ENCODE peak calls at places on chromosome 5, in eight cellular contexts. D is GM10248, Q is AG09309, W is foreskin fibroblast, E is kidney, O is astrocyte of the spinal cord, Y is neural progenitor cell, P is mucosa of descending colon. M is an unnamed sample.

GRCh38 chr5:72749362-72749997 is 67.0 kb upstream of the TNPO1 start:
- DNase-seq in D (no peak), E (no peak), P (no peak), W (no peak), Q (no peak), O (no peak), Y (peak), M (no peak)

GRCh38 chr5:34690301-34690700 is 34.2 kb downstream of the RAI14 start:
- DNase-seq in O (no peak), W (no peak), D (no peak), Q (no peak), P (no peak), Y (no peak), E (no peak), M (no peak)

GRCh38 chr5:5454405-5454804 is 31.9 kb downstream of the ICE1 start:
- DNase-seq in Y (no peak), E (no peak), D (no peak), O (no peak), W (no peak), Q (no peak), P (no peak), M (no peak)

GRCh38 chr5:139888368-139888767 is 92.8 kb downstream of the PSD2 start:
- DNase-seq in E (no peak), O (no peak), D (no peak), W (no peak), Q (no peak), Y (no peak), P (no peak), M (no peak)

GRCh38 chr5:94788527-94788926 is 170.1 kb downstream of the SLF1 start:
- DNase-seq in E (no peak), Q (no peak), P (no peak), Y (no peak), D (no peak), W (no peak), O (no peak), M (no peak)

GRCh38 chr5:59744531-59744992 is 149.0 kb downstream of the PDE4D start:
- DNase-seq in E (no peak), Q (no peak), W (peak), P (no peak), O (peak), D (no peak), Y (no peak), M (peak)

GRCh38 chr5:98360548-98360947 is 412.9 kb upstream of the RGMB start:
- DNase-seq in P (no peak), Y (no peak), E (peak), O (no peak), W (no peak), D (no peak), Q (no peak), M (no peak)

GRCh38 chr5:180291234-180291940 is 496 bp downstream of the MAPK9 start:
- DNase-seq in E (peak), Q (no peak), O (no peak), P (peak), W (peak), Y (peak), D (peak), M (no peak)

GRCh38 chr5:94969174-94969573 is 315.7 kb downstream of the MCTP1 start:
- DNase-seq in P (no peak), Y (peak), O (peak), E (no peak), D (peak), W (peak), Q (no peak), M (peak)

GRCh38 chr5:130116972-130117371 is 212.7 kb downstream of the CHSY3 start:
- DNase-seq in Y (no peak), O (no peak), E (no peak), P (no peak), D (no peak), Q (no peak), W (no peak), M (no peak)

GRCh38 chr5:129018836-129019235 is 53.5 kb downstream of the SLC27A6 start:
- DNase-seq in W (no peak), O (no peak), D (no peak), Y (no peak), E (no peak), P (no peak), Q (no peak), M (no peak)

GRCh38 chr5:159783731-159784247 is 132.5 kb upstream of the ADRA1B start:
- DNase-seq in Y (peak), P (no peak), Q (no peak), W (no peak), D (no peak), E (no peak), O (no peak), M (no peak)

DNA sequence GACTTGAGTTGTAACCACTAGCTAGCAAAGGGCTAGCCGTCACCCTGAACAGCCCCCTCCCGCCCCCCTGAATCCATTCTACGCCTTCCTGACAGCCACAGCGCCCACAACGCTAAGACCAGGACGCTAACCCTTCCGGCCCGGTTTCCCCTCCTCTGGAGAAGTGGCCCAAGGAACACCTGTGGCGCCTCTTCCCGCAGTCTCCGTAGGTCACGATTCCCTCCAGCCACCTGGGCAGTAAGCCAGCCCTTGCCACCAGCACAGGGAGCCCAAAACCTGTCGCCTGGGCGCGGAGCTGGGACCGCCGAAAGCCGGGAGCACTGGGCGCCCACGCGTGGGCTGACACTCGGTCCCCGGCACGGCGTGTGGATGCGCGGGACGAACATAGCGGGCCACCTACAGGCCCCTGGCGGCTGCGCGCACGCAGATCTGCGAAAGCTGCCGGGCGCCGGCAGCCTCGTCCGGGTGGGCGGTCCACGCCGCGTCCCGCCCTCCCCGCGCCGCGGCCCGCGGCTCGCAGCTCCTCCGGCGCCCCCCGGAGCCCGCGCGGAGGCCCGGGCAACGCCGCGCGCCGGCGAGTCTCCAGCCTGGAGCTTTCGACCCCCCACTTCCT is 596 bp downstream of the IRF1 start:
- DNase-seq in P (peak), O (peak), Y (peak), Q (no peak), W (peak), D (peak), E (peak), M (no peak)
- TF ChIP-seq CTCF in P (no peak), O (no peak), Y (no peak), Q (peak), W (peak), D (peak), E (peak), M (no peak)

GRCh38 chr5:119943148-119943547 is 313.8 kb downstream of the FAM170A start:
- DNase-seq in D (no peak), O (peak), Y (no peak), E (no peak), P (no peak), Q (peak), W (peak), M (peak)
- TF ChIP-seq CTCF in D (no peak), O (peak), Y (no peak), E (no peak), P (no peak), Q (peak), W (no peak), M (peak)

DNA sequence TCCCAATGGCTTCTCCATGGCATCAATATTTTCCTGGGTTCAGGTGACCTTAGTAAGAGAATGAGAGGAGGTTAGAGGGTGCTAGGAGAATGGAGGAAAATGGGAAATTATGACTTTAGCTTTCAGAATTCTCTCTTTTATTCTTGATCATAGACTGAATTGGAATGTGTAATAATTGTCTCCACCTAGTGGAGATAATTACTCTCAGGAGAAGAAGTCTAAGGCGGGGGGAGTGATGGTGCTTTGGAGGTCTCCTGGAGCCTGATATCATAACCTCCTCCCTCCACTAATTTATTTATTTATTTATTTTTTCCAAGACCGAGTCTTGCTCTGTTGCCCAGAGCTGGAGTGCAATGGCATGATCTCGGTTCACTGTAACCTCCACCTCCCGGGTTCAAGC is 221.3 kb downstream of the GRIA1 start:
- DNase-seq in O (no peak), Q (no peak), Y (no peak), P (no peak), D (no peak), W (peak), E (no peak), M (no peak)
- TF ChIP-seq CTCF in O (peak), Q (peak), Y (peak), P (no peak), D (no peak), W (no peak), E (no peak), M (peak)

DNA sequence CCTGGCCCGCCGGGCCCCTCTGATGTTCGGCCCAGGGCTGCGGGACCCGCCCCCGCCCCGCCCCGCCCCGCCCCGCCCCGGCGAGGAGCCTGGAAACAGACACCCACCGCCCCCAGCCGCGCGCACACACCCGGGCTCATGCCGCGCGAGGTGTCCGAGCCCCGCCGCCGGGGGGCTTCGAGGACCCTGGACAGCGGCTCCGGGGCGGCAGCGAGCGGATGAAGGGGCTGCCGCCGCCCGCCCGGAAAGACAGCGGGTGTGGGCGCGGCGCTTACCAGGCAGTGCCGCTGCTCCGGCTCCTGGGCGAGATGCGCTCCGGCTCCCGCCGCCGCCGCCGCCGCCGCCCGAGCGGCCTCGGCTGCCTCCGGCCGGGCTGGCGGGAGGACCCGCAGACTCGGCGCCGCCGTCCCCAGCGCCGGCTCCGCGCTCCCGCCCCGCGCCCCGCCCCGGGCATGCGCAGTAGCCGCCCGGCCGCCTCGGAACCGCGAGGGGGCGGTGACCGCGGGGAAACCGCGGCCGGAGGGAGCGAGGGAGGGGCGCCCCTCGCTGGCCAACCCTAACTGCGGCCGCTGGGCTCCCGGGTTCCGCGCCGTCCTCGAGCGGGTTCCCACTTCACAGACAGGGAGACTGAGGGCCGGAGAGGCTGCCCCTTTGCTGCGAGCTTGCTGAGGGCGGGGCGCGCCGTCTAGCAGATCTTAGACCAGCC is at the start of gene GPRIN1:
- DNase-seq in D (peak), Y (peak), O (peak), P (peak), Q (no peak), E (no peak), W (peak), M (no peak)
- TF ChIP-seq CTCF in D (peak), Y (peak), O (peak), P (no peak), Q (no peak), E (no peak), W (peak), M (peak)

DNA sequence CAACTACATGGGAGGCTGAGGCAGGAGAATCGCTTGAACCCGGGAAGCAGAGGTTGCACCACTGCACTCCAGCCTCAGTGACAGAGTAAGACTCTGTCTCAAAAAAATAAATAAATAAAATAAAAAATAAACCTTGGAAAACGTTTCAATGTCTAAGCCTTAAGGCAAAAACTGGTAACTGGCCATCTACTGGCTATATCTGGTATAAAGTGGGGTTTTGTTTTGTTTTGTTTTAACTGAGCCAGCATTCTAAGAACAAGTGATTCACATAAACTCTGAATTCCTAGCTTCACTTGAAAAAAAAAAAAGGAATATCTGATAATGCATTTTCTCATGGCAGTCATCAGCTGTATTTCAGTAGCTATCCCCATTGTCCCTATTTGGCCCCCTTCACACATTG is 126.1 kb upstream of the EFNA5 start:
- DNase-seq in D (no peak), Y (no peak), Q (no peak), W (peak), E (no peak), P (no peak), O (no peak), M (no peak)
- TF ChIP-seq CTCF in D (no peak), Y (no peak), Q (peak), W (peak), E (no peak), P (no peak), O (peak), M (no peak)

DNA sequence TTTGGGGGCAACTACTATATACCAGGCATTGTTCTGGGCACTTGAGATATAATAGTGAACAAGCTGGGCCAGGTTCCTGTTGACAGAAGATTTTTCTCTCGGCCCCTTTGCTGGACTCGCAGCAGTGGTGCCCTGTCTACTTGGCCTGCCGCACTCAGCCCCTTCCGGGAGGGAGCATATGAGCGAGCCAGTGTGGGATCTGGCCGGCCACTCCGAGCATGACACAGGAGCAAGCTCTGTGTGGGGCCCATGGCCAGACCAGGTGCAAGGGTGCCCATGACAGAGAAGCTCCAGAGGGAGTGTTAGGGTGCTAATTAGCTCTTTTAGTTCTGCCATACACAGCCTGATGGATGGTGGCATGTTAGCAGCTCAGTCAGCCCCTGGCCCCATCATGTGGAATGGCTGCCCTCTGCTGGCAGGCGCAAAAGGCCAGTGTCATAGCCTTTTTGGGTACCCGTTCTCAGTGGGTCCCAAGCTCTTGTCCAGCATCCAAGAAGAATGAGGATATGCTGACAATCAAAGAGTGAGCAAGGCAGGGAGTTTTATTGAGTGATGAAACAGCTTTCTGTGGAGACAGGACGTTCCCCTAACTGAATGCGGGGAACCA is 9.3 kb upstream of the KIF4B start:
- DNase-seq in O (no peak), Q (no peak), P (peak), E (no peak), D (peak), W (peak), Y (peak), M (no peak)
- TF ChIP-seq CTCF in O (peak), Q (peak), P (no peak), E (no peak), D (peak), W (peak), Y (peak), M (peak)

GRCh38 chr5:6712582-6713273 is 504 bp upstream of the TENT4A start:
- DNase-seq in E (peak), Q (peak), D (peak), W (peak), P (peak), O (peak), Y (peak), M (peak)
- TF ChIP-seq CTCF in E (no peak), Q (no peak), D (peak), W (no peak), P (no peak), O (no peak), Y (no peak), M (no peak)

M was measured in HFFc6.